ENCODE peak calls at places on chromosomes 1 and 21, in ten cellular contexts. P is mesendoderm, F is AG09309, O is globus pallidus, I is hippocampal formation, M is fibroblast of the conjunctiva, G is endothelial cell, T is T follicular helper cell, U is Daoy, J is hypothalamus. S is an unnamed sample.

GRCh38 chr1:14915356-14916054 is 238.0 kb upstream of the TMEM51 start:
- DNase-seq in P (peak), F (no peak), O (no peak), I (no peak), M (no peak), G (peak), T (peak), U (peak), J (no peak), S (peak)

GRCh38 chr1:101364370-101365120 is 127.7 kb downstream of the S1PR1 start:
- DNase-seq in P (no peak), F (no peak), O (no peak), I (no peak), M (no peak), G (no peak), T (no peak), U (no peak), J (no peak), S (no peak)

GRCh38 chr1:162003061-162003824 is 20.4 kb downstream of the OLFML2B start:
- DNase-seq in P (no peak), F (peak), O (no peak), I (no peak), M (peak), G (no peak), T (no peak), U (peak), J (no peak), S (no peak)

GRCh38 chr1:2494323-2494693 is 18.2 kb downstream of the PLCH2 start:
- DNase-seq in P (no peak), F (peak), O (no peak), I (no peak), M (no peak), G (no peak), T (no peak), U (peak), J (no peak), S (no peak)

GRCh38 chr1:86419277-86419903 is 4.6 kb upstream of the CLCA2 start:
- DNase-seq in P (peak), F (no peak), O (peak), I (peak), M (no peak), G (no peak), T (peak), U (peak), J (no peak), S (no peak)

GRCh38 chr21:27315373-27315772 is 348.5 kb upstream of the ADAMTS5 start:
- DNase-seq in P (peak), F (no peak), O (no peak), I (no peak), M (no peak), G (no peak), T (no peak), U (no peak), J (no peak), S (no peak)

GRCh38 chr1:246527402-246528088 is 20.5 kb upstream of the SMYD3 start:
- DNase-seq in P (no peak), F (no peak), O (no peak), I (no peak), M (no peak), G (no peak), T (no peak), U (no peak), J (no peak), S (no peak)

GRCh38 chr1:192496369-192497056 is 79.1 kb upstream of the RGS1 start:
- DNase-seq in P (no peak), F (no peak), O (no peak), I (no peak), M (no peak), G (no peak), T (no peak), U (no peak), J (no peak), S (no peak)

GRCh38 chr1:99005537-99005942 is 879 bp upstream of the PLPPR5 start:
- DNase-seq in P (peak), F (no peak), O (no peak), I (no peak), M (no peak), G (peak), T (no peak), U (no peak), J (no peak), S (peak)

GRCh38 chr1:32240140-32240951 is 6.7 kb upstream of the FAM167B start:
- DNase-seq in P (peak), F (no peak), O (peak), I (peak), M (no peak), G (peak), T (peak), U (peak), J (no peak), S (peak)

GRCh38 chr1:153403421-153404085 is 12.7 kb upstream of the S100A8 start:
- DNase-seq in P (no peak), F (no peak), O (no peak), I (no peak), M (no peak), G (no peak), T (no peak), U (no peak), J (no peak), S (no peak)

GRCh38 chr1:113095790-113096455 is 22.9 kb downstream of the LRIG2 start:
- DNase-seq in P (no peak), F (no peak), O (peak), I (peak), M (no peak), G (no peak), T (no peak), U (no peak), J (no peak), S (no peak)

GRCh38 chr1:186617860-186618780 is 62.1 kb downstream of the PTGS2 start:
- DNase-seq in P (no peak), F (peak), O (peak), I (no peak), M (peak), G (no peak), T (no peak), U (peak), J (no peak), S (peak)